ENCODE peak calls at places on chromosomes 2 and 18, in six cellular contexts. F, G, D, V, P and I are unnamed samples.

GRCh38 chr2:2014251-2014761 is 270.0 kb upstream of the PXDN start:
- DNase-seq in P (no peak), G (no peak), V (no peak), D (no peak), F (no peak), I (peak)

GRCh38 chr2:41947701-41948396 is 100.0 kb upstream of the PKDCC start:
- DNase-seq in V (no peak), G (peak), P (no peak), F (no peak), D (no peak), I (peak)

GRCh38 chr2:9410108-9410507 is 13.2 kb downstream of the ITGB1BP1 start:
- DNase-seq in D (no peak), G (no peak), F (no peak), P (no peak), V (no peak), I (no peak)

GRCh38 chr2:117862459-117862858 is 48.0 kb downstream of the DDX18 start:
- DNase-seq in V (no peak), F (no peak), D (no peak), G (no peak), P (no peak), I (no peak)

GRCh38 chr2:120885311-120885710 is 149.6 kb downstream of the GLI2 start:
- DNase-seq in G (no peak), F (no peak), D (no peak), P (no peak), V (no peak), I (peak)

GRCh38 chr2:42944744-42945415 is 152.5 kb upstream of the HAAO start:
- DNase-seq in D (peak), F (peak), G (peak), V (peak), P (no peak), I (peak)

GRCh38 chr2:74174909-74175308 is 3.8 kb downstream of the MOB1A start:
- DNase-seq in P (no peak), G (no peak), V (no peak), D (no peak), F (no peak), I (no peak)

GRCh38 chr2:121735520-121736074 is 1.1 kb downstream of the NIFK start:
- DNase-seq in F (peak), G (peak), V (no peak), P (no peak), D (no peak), I (peak)

GRCh38 chr2:10762651-10763460 is 41.4 kb downstream of the ATP6V1C2 start:
- DNase-seq in G (peak), F (no peak), V (no peak), P (no peak), D (peak), I (peak)

GRCh38 chr2:44965684-44966083 is 24.2 kb downstream of the SIX3 start:
- DNase-seq in G (no peak), P (no peak), D (no peak), V (no peak), F (no peak), I (no peak)

GRCh38 chr2:176076063-176076462 is 7.7 kb downstream of the EVX2 start:
- DNase-seq in F (no peak), D (no peak), P (no peak), V (no peak), G (no peak), I (no peak)

GRCh38 chr2:155099784-155100183 is 401.3 kb downstream of the KCNJ3 start:
- DNase-seq in F (peak), D (no peak), G (no peak), V (peak), P (no peak), I (no peak)

GRCh38 chr2:234496442-234496834 is 443 bp downstream of the ARL4C start:
- DNase-seq in P (no peak), F (no peak), G (no peak), D (no peak), V (no peak), I (peak)

GRCh38 chr2:68448671-68449394 is 18.3 kb downstream of the FBXO48 start:
- DNase-seq in P (no peak), D (no peak), V (no peak), F (no peak), G (no peak), I (no peak)

GRCh38 chr2:200747668-200748618 is 63.8 kb upstream of the BZW1 start:
- DNase-seq in D (peak), G (no peak), P (no peak), F (peak), V (peak), I (no peak)

DNA sequence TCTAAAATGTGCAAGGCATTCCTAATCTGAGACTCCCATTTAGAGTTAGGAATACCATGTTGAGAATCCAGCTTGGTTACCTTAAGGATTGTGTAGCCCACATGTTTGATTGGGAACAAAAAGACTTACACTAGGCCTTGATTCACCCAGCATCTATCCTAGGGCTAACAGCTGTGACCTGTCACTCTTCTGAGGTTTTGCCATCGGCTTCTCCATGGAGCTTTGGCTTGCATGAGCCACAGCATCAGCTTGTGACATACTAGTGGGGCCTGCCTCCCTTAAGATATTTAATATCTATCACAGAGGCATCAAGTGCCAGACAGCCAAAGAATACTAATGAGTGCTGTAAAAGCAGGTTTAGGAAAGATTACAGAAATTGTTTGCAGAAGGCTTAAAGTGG is 241.3 kb upstream of the UBE2E3 start:
- DNase-seq in D (no peak), G (no peak), P (no peak), F (no peak), V (no peak), I (peak)
- TF ChIP-seq SMC3 in D (no peak), G (no peak), P (no peak), F (no peak), V (no peak), I (no peak)

GRCh38 chr2:48092846-48093498 is 186.7 kb upstream of the FBXO11 start:
- DNase-seq in F (no peak), P (no peak), D (peak), V (no peak), G (no peak), I (no peak)
- TF ChIP-seq SMC3 in F (no peak), P (no peak), D (no peak), V (no peak), G (no peak), I (no peak)

GRCh38 chr2:162416446-162416845 is 72.5 kb downstream of the GCA start:
- DNase-seq in F (no peak), P (no peak), G (no peak), V (no peak), D (no peak), I (no peak)
- TF ChIP-seq SMC3 in F (no peak), P (no peak), G (no peak), V (no peak), D (no peak), I (no peak)

GRCh38 chr2:18357537-18357936 is 202.9 kb downstream of the RDH14 start:
- DNase-seq in G (no peak), F (no peak), D (no peak), V (no peak), P (no peak), I (no peak)

GRCh38 chr2:18356676-18357075 is 203.8 kb downstream of the RDH14 start:
- DNase-seq in F (peak), D (peak), G (no peak), V (no peak), P (no peak), I (no peak)
- TF ChIP-seq SMC3 in F (no peak), D (no peak), G (no peak), V (no peak), P (no peak), I (no peak)

GRCh38 chr18:56112013-56112749 is 524.2 kb upstream of the TCF4 start:
- DNase-seq in G (no peak), F (no peak), V (no peak), D (peak), P (peak), I (no peak)
- TF ChIP-seq SMC3 in G (no peak), F (no peak), V (no peak), D (no peak), P (no peak), I (no peak)

DNA sequence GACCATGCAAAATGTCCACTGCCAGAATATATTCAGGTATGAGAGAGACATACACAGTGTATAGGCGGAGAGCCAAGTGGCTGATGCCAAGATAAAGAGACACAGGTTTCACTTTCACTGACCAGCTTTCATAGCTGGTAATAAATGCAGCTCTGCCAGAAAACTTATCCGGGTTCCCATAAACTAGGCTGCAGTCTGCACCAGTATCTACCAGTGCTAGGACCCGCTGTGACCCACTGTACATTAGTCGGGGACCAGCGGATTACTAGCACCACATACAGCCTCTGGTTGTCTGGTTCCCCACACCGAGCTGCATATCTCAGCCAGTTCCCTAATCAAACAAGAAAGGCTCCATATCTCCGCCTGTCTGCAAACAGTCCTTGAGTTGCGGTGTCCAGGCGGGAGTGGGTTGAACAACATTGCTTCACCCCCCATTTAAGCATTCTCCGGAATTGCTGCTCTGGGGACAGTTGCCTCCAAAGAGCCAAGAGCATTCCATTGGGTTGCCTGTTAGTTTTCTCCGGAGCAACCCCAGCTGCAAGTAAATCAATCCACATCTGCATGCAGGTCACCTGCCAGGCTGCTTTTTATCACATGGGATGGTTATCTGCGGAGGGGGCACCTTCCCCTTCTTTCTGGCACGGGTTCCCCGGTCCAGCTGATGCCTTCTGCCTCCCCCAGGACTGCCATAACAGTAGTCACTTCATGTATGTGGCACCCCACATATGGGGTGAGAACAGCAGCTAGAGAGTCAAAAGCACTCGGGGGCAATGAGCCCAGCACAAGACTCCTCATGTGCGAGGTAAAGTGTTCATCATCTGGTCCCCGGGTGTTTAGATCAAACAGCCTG is 18.0 kb upstream of the KLHL23 start:
- DNase-seq in F (no peak), G (peak), P (no peak), V (peak), D (peak), I (peak)
- TF ChIP-seq SMC3 in F (no peak), G (no peak), P (no peak), V (peak), D (no peak), I (no peak)